ENCODE peak calls at places on chromosomes 12 and 14, in seven cellular contexts. Q is H1, H is HepG2, V is GM12878, P is GM12892, Y is SK-N-SH, F is K562. K is an unnamed sample.

GRCh38 chr12:15157200-15157599 is 64.0 kb downstream of the RERG start:
- DNase-seq in Q (no peak), H (no peak), V (no peak), P (no peak), Y (no peak), F (no peak), K (no peak)

GRCh38 chr14:103884854-103885253 is 37.5 kb upstream of the PPP1R13B start:
- DNase-seq in Q (no peak), H (no peak), V (no peak), P (no peak), Y (no peak), F (no peak), K (no peak)

GRCh38 chr12:10614056-10614370 is 604 bp upstream of the MAGOHB start:
- DNase-seq in Q (no peak), H (no peak), V (no peak), P (no peak), Y (peak), F (no peak), K (no peak)

GRCh38 chr12:47843226-47843980 is 23.7 kb upstream of the HDAC7 start:
- DNase-seq in Q (no peak), H (no peak), V (no peak), P (no peak), Y (no peak), F (no peak), K (no peak)

GRCh38 chr14:57375156-57375555 is 15.2 kb upstream of the NAA30 start:
- DNase-seq in Q (no peak), H (no peak), V (no peak), P (no peak), Y (no peak), F (no peak), K (no peak)

GRCh38 chr12:64525461-64526160 is 73.7 kb downstream of the TBK1 start:
- DNase-seq in Q (no peak), H (no peak), V (no peak), P (no peak), Y (no peak), F (no peak), K (no peak)

GRCh38 chr12:69151254-69151751 is 88.1 kb upstream of the CPSF6 start:
- DNase-seq in Q (no peak), H (no peak), V (no peak), P (no peak), Y (no peak), F (no peak), K (no peak)

GRCh38 chr14:50477760-50478159 is 54.6 kb downstream of the MAP4K5 start:
- DNase-seq in Q (no peak), H (no peak), V (no peak), P (no peak), Y (no peak), F (no peak), K (no peak)

GRCh38 chr12:29223431-29223830 is 74.4 kb downstream of the FAR2 start:
- DNase-seq in Q (no peak), H (no peak), V (no peak), P (no peak), Y (no peak), F (no peak), K (no peak)

GRCh38 chr14:94906577-94906976 is 136.7 kb upstream of the GSC start:
- DNase-seq in Q (no peak), H (no peak), V (no peak), P (no peak), Y (no peak), F (no peak), K (no peak)

GRCh38 chr12:94832780-94833760 is 170.4 kb downstream of the NDUFA12 start:
- DNase-seq in Q (peak), H (no peak), V (no peak), P (no peak), Y (no peak), F (no peak), K (no peak)

GRCh38 chr14:88838015-88838414 is 13.6 kb downstream of the TTC8 start:
- DNase-seq in Q (no peak), H (no peak), V (no peak), P (no peak), Y (no peak), F (no peak), K (no peak)

GRCh38 chr14:103109789-103110415 is 13.4 kb upstream of the TNFAIP2 start:
- DNase-seq in Q (no peak), H (peak), V (no peak), P (no peak), Y (no peak), F (peak), K (no peak)

GRCh38 chr14:26896447-26896846 is 298.6 kb upstream of the NOVA1 start:
- DNase-seq in Q (no peak), H (no peak), V (no peak), P (no peak), Y (no peak), F (no peak), K (no peak)

GRCh38 chr12:127119600-127120140 is 1147.3 kb upstream of the TMEM132C start:
- DNase-seq in Q (no peak), H (no peak), V (no peak), P (no peak), Y (no peak), F (no peak), K (no peak)

GRCh38 chr12:124617615-124618014 is 50.2 kb upstream of the NCOR2 start:
- DNase-seq in Q (no peak), H (no peak), V (no peak), P (no peak), Y (peak), F (peak), K (no peak)

GRCh38 chr12:93325855-93326254 is 51.9 kb upstream of the NUDT4 start:
- DNase-seq in Q (no peak), H (no peak), V (no peak), P (no peak), Y (no peak), F (no peak), K (no peak)
- TF ChIP-seq TAF1 in Q (no peak), H (no peak), V (no peak), P (no peak), Y (no peak), F (no peak), K (no peak)

GRCh38 chr12:16458521-16459078 is 111.2 kb downstream of the MGST1 start:
- DNase-seq in Q (no peak), H (no peak), V (no peak), P (no peak), Y (no peak), F (no peak), K (no peak)
- TF ChIP-seq POLR2AphosphoS5 in Q (no peak), H (no peak), V (no peak), P (no peak), Y (no peak), F (no peak), K (no peak)

GRCh38 chr12:80662586-80662985 is 44.8 kb upstream of the MYF6 start:
- DNase-seq in Q (no peak), H (no peak), V (no peak), P (no peak), Y (no peak), F (no peak), K (no peak)

GRCh38 chr12:80655751-80656150 is 51.7 kb upstream of the MYF6 start:
- DNase-seq in Q (no peak), H (no peak), V (no peak), P (no peak), Y (no peak), F (no peak), K (no peak)

GRCh38 chr12:80659512-80660094 is 47.8 kb upstream of the MYF6 start:
- DNase-seq in Q (no peak), H (no peak), V (no peak), P (no peak), Y (no peak), F (no peak), K (no peak)
- TF ChIP-seq TAF1 in Q (no peak), H (no peak), V (no peak), P (no peak), Y (no peak), F (no peak), K (no peak)

GRCh38 chr12:46450279-46450748 is 77.7 kb upstream of the SLC38A2 start:
- DNase-seq in Q (no peak), H (no peak), V (no peak), P (no peak), Y (no peak), F (peak), K (no peak)
- TF ChIP-seq POLR2AphosphoS5 in Q (no peak), H (no peak), V (no peak), P (no peak), Y (no peak), F (no peak), K (no peak)

GRCh38 chr12:109762071-109762672 is 48.5 kb downstream of the FAM222A start:
- DNase-seq in Q (no peak), H (no peak), V (no peak), P (no peak), Y (no peak), F (no peak), K (no peak)
- TF ChIP-seq TAF1 in Q (no peak), H (no peak), V (no peak), P (no peak), Y (no peak), F (no peak), K (no peak)

DNA sequence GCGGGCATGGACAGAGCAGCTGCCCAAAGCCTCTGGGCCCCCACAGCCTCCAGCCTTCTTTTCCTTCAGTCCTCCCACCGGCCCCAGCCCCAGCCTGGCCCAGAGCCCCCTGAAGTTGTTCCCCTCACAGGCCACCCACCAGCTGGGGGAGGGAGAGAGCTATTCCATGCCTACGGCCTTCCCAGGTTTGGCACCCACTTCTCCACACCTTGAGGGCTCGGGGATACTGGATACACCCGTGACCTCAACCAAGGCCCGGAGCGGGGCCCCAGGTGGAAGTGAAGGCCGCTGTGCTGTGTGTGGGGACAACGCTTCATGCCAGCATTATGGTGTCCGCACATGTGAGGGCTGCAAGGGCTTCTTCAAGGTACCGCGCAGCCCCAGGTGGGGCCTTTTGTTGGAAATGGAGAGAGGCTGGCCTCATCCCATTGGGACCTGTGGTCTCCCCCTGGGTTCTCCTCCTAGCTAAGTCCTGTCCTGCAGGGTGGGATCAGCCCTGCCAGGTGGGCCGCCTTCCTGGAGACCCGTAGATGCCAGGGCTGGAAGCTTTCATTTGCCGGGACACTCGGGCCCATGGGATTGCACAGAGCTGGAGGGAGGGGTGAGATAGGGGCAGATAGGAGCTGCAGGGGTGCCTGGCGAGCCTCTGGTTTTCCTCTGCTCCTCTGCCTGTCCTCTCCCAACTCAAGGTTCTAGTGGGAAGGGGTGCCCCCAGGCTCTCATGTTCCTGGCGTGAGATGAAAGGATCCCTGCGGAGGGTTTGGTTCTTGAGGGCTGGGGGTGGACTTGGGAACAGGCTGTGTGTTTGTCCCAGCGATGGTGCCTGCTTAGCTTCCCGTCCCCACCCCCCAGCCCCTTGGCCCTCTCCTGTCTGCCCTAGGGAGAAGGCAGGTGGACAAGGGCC is 3.8 kb downstream of the NR4A1 start:
- DNase-seq in Q (no peak), H (no peak), V (no peak), P (no peak), Y (no peak), F (no peak), K (no peak)
- TF ChIP-seq POLR2AphosphoS5 in Q (no peak), H (no peak), V (no peak), P (no peak), Y (no peak), F (no peak), K (no peak)

GRCh38 chr14:76163668-76164363 is 12.1 kb downstream of the GPATCH2L start:
- DNase-seq in Q (no peak), H (no peak), V (no peak), P (no peak), Y (no peak), F (no peak), K (no peak)
- TF ChIP-seq TAF1 in Q (no peak), H (no peak), V (no peak), P (no peak), Y (no peak), F (no peak), K (no peak)

DNA sequence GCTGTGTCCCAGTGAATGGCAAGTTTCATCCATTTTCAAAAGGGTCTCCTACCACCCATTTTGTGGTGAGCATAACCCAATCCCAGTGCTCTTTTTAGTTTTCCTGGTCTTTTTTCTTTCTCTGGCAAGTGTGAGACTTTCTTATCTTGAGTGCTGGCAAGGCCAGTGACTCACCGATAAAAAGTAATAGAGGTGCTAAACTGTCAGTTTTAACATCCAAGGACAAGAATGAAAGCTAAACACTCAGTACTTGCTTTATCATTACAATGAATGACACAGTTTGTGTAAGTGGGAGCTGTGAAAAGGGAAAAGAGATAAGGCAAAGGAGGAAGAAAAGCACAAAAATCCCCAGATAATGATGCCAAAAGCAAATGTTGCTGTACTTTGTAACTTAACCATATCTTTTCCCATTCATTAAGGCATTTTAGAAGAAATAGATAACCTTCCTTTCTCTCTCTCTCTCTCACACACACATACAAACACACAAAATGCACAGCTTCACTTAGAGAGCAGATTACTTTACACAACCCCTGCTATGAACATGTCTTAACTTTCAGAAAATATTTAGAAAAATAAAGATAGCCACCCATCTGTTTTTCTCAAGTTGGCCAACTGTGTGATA is 4.9 kb upstream of the LRIG3 start:
- DNase-seq in Q (no peak), H (no peak), V (no peak), P (no peak), Y (no peak), F (no peak), K (no peak)
- TF ChIP-seq POLR2AphosphoS5 in Q (no peak), H (no peak), V (no peak), P (no peak), Y (no peak), F (no peak), K (no peak)

GRCh38 chr12:122368361-122369073 is 54.0 kb downstream of the CLIP1 start:
- DNase-seq in Q (no peak), H (no peak), V (no peak), P (no peak), Y (no peak), F (peak), K (no peak)
- TF ChIP-seq TAF1 in Q (no peak), H (no peak), V (no peak), P (no peak), Y (no peak), F (no peak), K (no peak)

DNA sequence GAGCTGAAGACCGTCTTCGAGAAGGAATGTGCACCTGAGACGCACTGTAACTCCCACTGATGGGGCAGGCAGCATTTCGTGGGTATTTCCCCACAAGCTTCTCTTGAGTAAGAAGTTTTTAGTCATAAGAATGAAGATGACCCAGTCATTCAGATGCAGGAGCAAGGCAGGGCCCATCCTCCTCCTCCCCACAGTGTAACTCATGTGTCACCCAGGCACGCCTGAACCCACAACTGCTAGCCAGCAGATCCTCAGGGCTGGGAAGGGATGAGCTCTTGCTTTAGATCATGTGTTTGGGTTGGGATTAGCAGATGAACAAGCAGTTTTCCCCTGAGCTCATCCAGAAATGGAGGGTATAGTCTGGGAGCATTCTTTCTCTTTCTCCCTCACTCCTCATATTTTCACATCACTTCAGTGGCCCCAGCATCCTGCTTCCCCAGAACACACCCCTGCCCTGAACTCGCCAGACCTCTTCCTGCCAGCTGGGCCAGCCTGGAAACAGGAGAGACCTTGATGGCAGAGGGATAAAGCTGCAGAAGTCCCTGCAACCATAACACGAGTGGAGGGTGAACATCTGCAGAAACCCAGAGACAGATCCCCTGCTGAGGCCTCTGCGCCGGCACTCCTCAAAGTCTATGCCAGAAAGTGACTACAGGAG is 73.3 kb downstream of the B4GALNT3 start:
- DNase-seq in Q (no peak), H (no peak), V (no peak), P (no peak), Y (no peak), F (no peak), K (no peak)
- TF ChIP-seq POLR2AphosphoS5 in Q (no peak), H (no peak), V (no peak), P (no peak), Y (no peak), F (no peak), K (no peak)

K was measured in GM12891.